ENCODE peak calls at places on chromosomes 2 and 18, in seven cellular contexts. U is stomach, C is SK-N-SH, M is HCT116, E is GM12878, O is transverse colon, X is HepG2. D is an unnamed sample.
A peak's percentile ranks its signal among the peaks of the same experiment; 100 is the strongest.

GRCh38 chr2:153360239-153360638 is 118.3 kb downstream of the RPRM start:
- DNase-seq in M (no peak), E (no peak), U (no peak), O (no peak), C (no peak), X (no peak), D (no peak)

GRCh38 chr2:231134910-231135650 is 10.2 kb upstream of the HTR2B start:
- DNase-seq in X (no peak), E (no peak), C (no peak), O (no peak), U (no peak), M (no peak), D (no peak)

GRCh38 chr2:234437642-234438321 is 59.1 kb downstream of the ARL4C start:
- DNase-seq in M (no peak), C (no peak), X (no peak), O (no peak), U (no peak), E (no peak), D (no peak)

GRCh38 chr18:65039578-65039977 is 711.2 kb upstream of the CDH7 start:
- DNase-seq in X (no peak), E (no peak), U (no peak), O (no peak), M (no peak), C (no peak), D (no peak)

GRCh38 chr18:48534364-48534763 is 4.5 kb upstream of the CTIF start:
- DNase-seq in C (no peak), X (no peak), E (no peak), U (no peak), M (no peak), O (no peak), D (no peak)

GRCh38 chr2:72104821-72105588 is 42.7 kb downstream of the CYP26B1 start:
- DNase-seq in E (no peak), M (no peak), O (no peak), X (peak; percentile 15), C (no peak), U (no peak), D (no peak)

GRCh38 chr18:8839285-8839684 is 133.9 kb downstream of the MTCL1 start:
- DNase-seq in U (peak; percentile 76), C (no peak), X (no peak), M (no peak), E (no peak), O (no peak), D (no peak)

GRCh38 chr2:235053649-235054048 is 101.8 kb downstream of the SH3BP4 start:
- DNase-seq in C (no peak), O (no peak), X (no peak), E (no peak), U (no peak), M (no peak), D (peak; percentile 72)

GRCh38 chr2:154425999-154426398 is 272.5 kb upstream of the KCNJ3 start:
- DNase-seq in E (no peak), C (peak; percentile 11), U (peak; percentile 67), O (no peak), X (no peak), M (no peak), D (no peak)

GRCh38 chr2:220072669-220073235 is 445.3 kb downstream of the SLC4A3 start:
- DNase-seq in U (no peak), X (no peak), M (no peak), C (no peak), E (no peak), O (no peak), D (no peak)

GRCh38 chr2:132256251-132256902 is 94.6 kb upstream of the ANKRD30BL start:
- DNase-seq in E (no peak), O (no peak), U (no peak), C (peak; percentile 8), X (no peak), M (no peak), D (peak; percentile 64)

GRCh38 chr2:128769457-128770142 is 450.9 kb upstream of the HS6ST1 start:
- DNase-seq in U (no peak), C (no peak), X (no peak), M (no peak), E (no peak), O (no peak), D (peak; percentile 50)

GRCh38 chr2:237451582-237452469 is 35.2 kb upstream of the MLPH start:
- DNase-seq in U (no peak), O (no peak), E (no peak), M (no peak), X (no peak), C (peak; percentile 87), D (no peak)

GRCh38 chr2:196205891-196206408 is 34.6 kb upstream of the STK17B start:
- DNase-seq in C (no peak), E (no peak), M (no peak), U (no peak), X (no peak), O (no peak), D (no peak)

GRCh38 chr2:192148620-192149321 is 46.0 kb downstream of the TMEFF2 start:
- DNase-seq in X (no peak), U (no peak), M (no peak), O (no peak), E (no peak), C (no peak), D (no peak)

GRCh38 chr18:45626330-45627203 is 11.3 kb downstream of the SLC14A2 start:
- DNase-seq in O (no peak), C (no peak), E (no peak), X (no peak), M (no peak), U (no peak), D (no peak)

GRCh38 chr2:83817511-83817910 is 641.6 kb downstream of the SUCLG1 start:
- DNase-seq in O (no peak), E (no peak), M (peak; percentile 3), U (no peak), C (no peak), X (no peak), D (no peak)

GRCh38 chr2:173720310-173720709 is 244.9 kb downstream of the SP3 start:
- DNase-seq in E (no peak), X (no peak), M (no peak), C (no peak), O (no peak), U (no peak), D (no peak)

GRCh38 chr2:134253117-134253704 is 661 bp upstream of the MGAT5 start:
- DNase-seq in C (no peak), U (no peak), M (no peak), X (no peak), O (no peak), E (peak; percentile 88), D (no peak)
- H3K4me1 ChIP-seq in C (peaks cover 20% of the 10 kb centered on the region), U (peaks cover 41% of the 10 kb centered on the region), M (no peaks in the 10 kb centered on the region), X (no peaks in the 10 kb centered on the region), O (peaks cover 6% of the 10 kb centered on the region), E (peaks cover 82% of the 10 kb centered on the region), D (peaks cover 82% of the 10 kb centered on the region)

GRCh38 chr18:61891874-61892273 is 933 bp downstream of the RNF152 start:
- DNase-seq in E (no peak), C (peak; percentile 27), X (no peak), U (no peak), M (no peak), O (no peak), D (no peak)

GRCh38 chr18:61894751-61895524 is 2.1 kb upstream of the RNF152 start:
- DNase-seq in U (no peak), O (no peak), M (no peak), C (no peak), E (no peak), X (no peak), D (no peak)

GRCh38 chr18:61892683-61893303 is at the start of gene RNF152:
- DNase-seq in U (peak; percentile 40), C (peak; percentile 75), M (no peak), O (peak; percentile 32), X (no peak), E (no peak), D (no peak)

GRCh38 chr18:61893971-61894750 is 1.4 kb upstream of the RNF152 start:
- DNase-seq in E (no peak), O (peak; percentile 88), C (peak; percentile 97), M (peak; percentile 18), U (peak; percentile 89), X (peak; percentile 11), D (peak; percentile 87)

GRCh38 chr18:61893304-61893970 is 630 bp upstream of the RNF152 start:
- DNase-seq in O (peak; percentile 55), C (peak; percentile 94), E (no peak), U (peak; percentile 52), X (no peak), M (no peak), D (no peak)
- TF ChIP-seq POLR2AphosphoS5 in O (no peak), C (no peak), E (no peak), U (no peak), X (no peak), M (no peak), D (no peak)

DNA sequence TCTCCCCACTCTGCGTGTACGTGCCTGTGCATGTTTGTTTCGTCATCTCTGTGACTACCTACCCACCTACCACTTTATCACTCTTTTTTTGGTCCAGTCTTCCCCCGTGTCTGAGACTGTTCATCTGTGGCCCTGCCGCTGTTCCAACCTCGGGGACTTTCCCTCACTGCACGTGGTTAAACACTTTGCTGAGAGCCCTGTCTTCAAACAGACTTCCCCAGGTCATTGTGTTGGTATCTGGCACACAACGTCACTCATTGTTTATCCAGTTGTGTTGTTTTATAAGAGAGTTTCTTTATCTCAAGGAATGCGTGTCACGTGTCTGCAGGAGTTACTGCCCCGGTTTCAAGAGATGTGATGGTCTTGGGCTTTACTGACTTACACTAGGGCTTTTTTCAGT is 262.0 kb upstream of the RASGRP3 start:
- DNase-seq in U (peak; percentile 74), X (no peak), C (no peak), M (no peak), E (no peak), O (no peak), D (no peak)
- H3K4me1 ChIP-seq in U (peaks cover 81% of the 10 kb centered on the region), X (peaks cover 7% of the 10 kb centered on the region), C (peaks cover 5% of the 10 kb centered on the region), M (no peaks in the 10 kb centered on the region), E (no peaks in the 10 kb centered on the region), O (no peaks in the 10 kb centered on the region), D (no peaks in the 10 kb centered on the region)

GRCh38 chr2:162245737-162246136 is 2.5 kb upstream of the FAP start:
- DNase-seq in C (no peak), O (no peak), M (no peak), X (no peak), U (no peak), E (no peak), D (no peak)

GRCh38 chr2:162242586-162243304 is 500 bp downstream of the FAP start:
- DNase-seq in E (no peak), U (no peak), M (no peak), X (no peak), O (no peak), C (no peak), D (no peak)

GRCh38 chr2:162245051-162245450 is 1.8 kb upstream of the FAP start:
- DNase-seq in U (no peak), X (no peak), E (no peak), M (no peak), C (no peak), O (no peak), D (no peak)

GRCh38 chr2:162243305-162243693 is at the start of gene FAP:
- DNase-seq in M (no peak), X (no peak), C (no peak), O (no peak), U (no peak), E (no peak), D (no peak)

DNA sequence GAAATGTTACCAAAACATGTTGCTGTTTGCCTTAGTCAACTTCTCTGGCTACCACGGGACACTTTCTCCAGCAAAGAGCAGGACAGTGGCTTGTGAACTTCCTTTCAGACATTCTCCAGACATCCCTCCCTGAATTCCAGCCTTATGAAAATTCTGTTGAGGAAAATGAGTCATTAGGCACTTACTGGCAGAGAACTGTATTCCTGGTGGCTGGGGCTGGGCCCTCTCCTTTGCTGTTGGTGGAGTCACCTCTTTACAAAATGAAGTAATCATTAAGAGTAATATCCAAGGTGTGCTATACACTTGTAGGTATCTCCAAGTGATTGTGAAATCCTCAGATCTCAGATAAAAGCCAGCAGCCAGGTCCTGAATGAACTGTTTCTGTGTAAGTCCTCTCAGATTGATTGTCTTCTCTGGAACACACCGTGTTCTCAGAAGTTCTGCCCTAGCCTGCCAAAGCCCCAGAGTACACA is 1.4 kb upstream of the FAP start:
- DNase-seq in O (no peak), M (peak; percentile 22), C (no peak), U (no peak), X (no peak), E (no peak), D (no peak)
- TF ChIP-seq POLR2AphosphoS5 in O (peak; percentile 83), M (no peak), C (peak; percentile 95), U (no peak), X (no peak), E (no peak), D (no peak)